ENCODE peak calls at places on chromosomes 11 and 22, in ten cellular contexts. E is HFF-Myc, C is fibroblast of the aortic adventitia, B is PC-3, A is NB4, O is choroid plexus epithelial cell, Q is SK-N-SH, V is thoracic aorta, H is cardiac fibroblast, J is lower lobe of right lung. D is an unnamed sample.

GRCh38 chr11:114251797-114252327 is 44.3 kb upstream of the NNMT start:
- DNase-seq in C (no peak), E (no peak), V (no peak), J (no peak), H (no peak), O (no peak), A (no peak), B (no peak), Q (peak; percentile 43), D (no peak)

GRCh38 chr11:82867495-82868082 is 32.6 kb downstream of the PRCP start:
- DNase-seq in H (peak; percentile 88), J (peak; percentile 48), B (peak; percentile 92), E (peak; percentile 44), A (peak; percentile 88), O (peak; percentile 89), Q (peak; percentile 62), C (peak; percentile 89), V (peak; percentile 72), D (peak; percentile 89)

GRCh38 chr11:112612283-112612849 is 348.9 kb upstream of the NCAM1 start:
- DNase-seq in O (no peak), A (no peak), B (no peak), Q (peak; percentile 58), C (no peak), E (no peak), H (no peak), J (no peak), V (no peak), D (no peak)

GRCh38 chr11:39617971-39618370 is 1841.5 kb downstream of the LRRC4C start:
- DNase-seq in A (no peak), O (no peak), V (no peak), E (no peak), H (no peak), C (no peak), Q (no peak), J (no peak), B (no peak), D (no peak)

GRCh38 chr11:119550330-119550729 is 127.4 kb upstream of the THY1 start:
- DNase-seq in O (no peak), J (no peak), C (peak; percentile 62), V (no peak), H (peak; percentile 11), B (no peak), Q (no peak), A (no peak), E (no peak), D (peak; percentile 21)

GRCh38 chr11:27211370-27212127 is 151.5 kb downstream of the CCDC34 start:
- DNase-seq in O (no peak), C (no peak), J (no peak), A (peak; percentile 26), B (peak; percentile 15), E (no peak), V (no peak), Q (no peak), H (no peak), D (no peak)

GRCh38 chr11:108037211-108037610 is 28.5 kb downstream of the CUL5 start:
- DNase-seq in C (no peak), V (no peak), J (no peak), O (no peak), E (no peak), B (no peak), H (no peak), A (no peak), Q (no peak), D (no peak)

GRCh38 chr11:35029979-35030378 is 109.0 kb upstream of the CD44 start:
- DNase-seq in H (peak; percentile 66), Q (no peak), V (no peak), C (peak; percentile 72), J (no peak), A (peak; percentile 75), E (peak; percentile 72), O (peak; percentile 72), B (peak; percentile 72), D (peak; percentile 86)

GRCh38 chr11:1565173-1565903 is 6.7 kb downstream of the DUSP8 start:
- DNase-seq in J (no peak), E (no peak), A (no peak), B (no peak), C (no peak), O (no peak), Q (no peak), V (no peak), H (no peak), D (no peak)

GRCh38 chr11:36431429-36432092 is 78.5 kb downstream of the TRAF6 start:
- DNase-seq in Q (no peak), C (peak; percentile 97), H (peak; percentile 96), B (peak; percentile 87), V (no peak), O (peak; percentile 99), E (peak; percentile 61), A (peak; percentile 62), J (no peak), D (peak; percentile 97)

GRCh38 chr11:124376280-124376679 is 8.0 kb downstream of the OR8B2 start:
- DNase-seq in E (no peak), O (no peak), A (no peak), H (no peak), V (no peak), Q (no peak), C (no peak), J (no peak), B (no peak), D (no peak)

GRCh38 chr11:57049749-57050148 is 61.0 kb downstream of the OR5AK2 start:
- DNase-seq in E (no peak), J (no peak), A (no peak), Q (no peak), C (no peak), V (no peak), B (no peak), O (no peak), H (no peak), D (no peak)

GRCh38 chr22:31104869-31105268 is 2.5 kb downstream of the SELENOM start:
- DNase-seq in J (no peak), B (no peak), O (no peak), A (no peak), Q (no peak), E (no peak), C (no peak), H (no peak), V (no peak), D (no peak)
- TF ChIP-seq CTCF in J (no peak), B (no peak), O (peak; percentile 51), A (no peak), Q (no peak), E (peak; percentile 5), C (no peak), H (no peak), V (peak; percentile 22), D (no peak)

DNA sequence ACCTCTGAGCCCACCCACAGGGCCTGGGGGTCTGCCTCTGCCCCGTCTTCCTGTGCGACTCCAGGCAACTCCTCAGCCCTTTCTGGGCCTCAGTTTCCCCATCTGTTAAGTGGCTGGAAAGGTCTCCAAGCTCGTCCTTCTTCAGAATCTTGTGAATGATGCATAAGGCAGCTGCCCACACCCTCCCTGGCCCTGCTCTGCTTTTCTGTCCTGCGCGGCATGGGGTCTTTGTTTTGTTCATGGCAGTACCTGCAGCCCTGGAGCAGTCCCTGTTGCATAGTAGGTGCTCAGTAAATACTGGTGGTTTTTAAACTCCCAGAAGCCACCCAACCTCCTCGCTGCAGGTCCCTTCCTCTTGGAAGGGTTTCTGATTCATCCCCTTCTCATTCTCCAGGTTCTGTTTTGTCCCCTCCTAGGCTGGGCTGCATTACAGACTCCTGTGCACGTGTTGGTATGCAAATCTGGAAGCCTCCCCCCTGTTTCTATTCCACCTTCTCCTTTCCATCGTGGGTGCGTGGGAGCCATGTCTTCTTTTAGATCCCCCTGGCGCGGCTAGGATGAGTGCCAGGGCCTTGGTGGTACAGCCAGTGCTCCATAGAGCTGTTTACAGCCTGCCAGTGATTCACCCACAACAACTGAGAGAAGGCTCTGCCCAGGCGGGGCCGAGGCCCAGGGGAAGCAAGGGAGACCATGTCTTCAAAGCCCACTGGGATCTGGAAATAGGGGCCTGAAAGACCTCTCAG is 19.3 kb upstream of the SYT7 start:
- DNase-seq in V (no peak), C (no peak), O (no peak), J (no peak), A (no peak), Q (no peak), E (no peak), H (no peak), B (no peak), D (no peak)
- H3K4me3 ChIP-seq in V (peak overlapping the region; percentile 30), C (no peak overlapping the region), O (no peak overlapping the region), J (no peak overlapping the region), A (no peak overlapping the region), Q (no peak overlapping the region), E (no peak overlapping the region), H (no peak overlapping the region), B (no peak overlapping the region), D (no peak overlapping the region)

GRCh38 chr22:20438678-20439492 is 1.3 kb upstream of the SCARF2 start:
- DNase-seq in V (no peak), J (peak; percentile 47), C (no peak), A (no peak), Q (peak; percentile 76), O (no peak), E (no peak), B (no peak), H (peak; percentile 30), D (no peak)
- TF ChIP-seq CTCF in V (peak; percentile 27), J (peak; percentile 21), C (peak; percentile 52), A (peak; percentile 6), Q (peak; percentile 47), O (no peak), E (peak; percentile 24), B (no peak), H (peak; percentile 48), D (peak; percentile 27)

DNA sequence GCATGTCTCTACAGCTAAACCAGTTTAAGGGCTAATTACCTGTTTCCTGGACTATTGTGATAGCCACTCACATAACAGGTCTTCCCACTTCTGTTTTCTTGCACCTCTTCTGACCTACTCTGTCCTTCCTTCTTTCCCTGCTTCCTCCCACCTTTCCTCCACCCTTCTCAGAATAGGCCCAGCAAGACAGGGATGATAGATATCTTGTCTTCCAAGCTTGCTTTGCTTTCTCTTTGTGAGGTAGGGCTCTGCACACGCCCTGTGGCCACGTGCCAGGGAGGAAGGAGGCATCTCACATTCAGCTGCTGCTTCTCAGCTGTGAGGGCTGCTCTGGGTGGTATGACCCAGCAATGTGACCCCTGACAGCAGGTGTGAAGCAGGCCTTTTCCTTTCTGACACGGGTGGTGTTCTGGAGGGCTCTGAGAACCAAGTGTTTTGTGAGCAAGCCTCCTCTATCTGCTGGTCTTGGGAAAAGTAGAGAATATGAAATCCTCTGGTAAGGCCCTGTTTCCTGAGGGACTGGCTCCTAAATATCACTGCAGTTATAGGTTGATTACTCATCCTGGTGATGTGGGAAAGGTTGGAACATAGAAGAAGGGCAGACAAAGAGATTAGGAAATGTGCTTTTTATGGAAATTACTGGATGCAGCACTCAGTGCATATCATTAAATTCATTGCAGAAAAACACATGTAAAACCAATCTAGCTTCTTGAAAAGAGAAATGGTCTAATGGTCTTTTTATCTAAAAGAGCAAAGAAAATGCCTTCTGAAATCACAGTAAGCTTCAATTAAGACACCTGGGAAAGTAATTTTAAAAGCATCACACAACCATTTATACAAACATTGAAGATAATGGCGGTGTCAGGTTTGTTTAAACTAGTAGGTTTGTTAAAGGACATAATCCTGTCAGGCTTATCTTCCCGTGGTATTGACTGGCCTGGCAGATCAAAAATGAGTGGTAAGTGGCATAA is 8.5 kb downstream of the AMOTL1 start:
- DNase-seq in A (no peak), O (peak; percentile 61), B (peak; percentile 69), H (peak; percentile 46), C (peak; percentile 73), V (no peak), E (no peak), Q (no peak), J (peak; percentile 45), D (peak; percentile 80)
- H3K4me3 ChIP-seq in A (no peak overlapping the region), O (no peak overlapping the region), B (peak overlapping the region; percentile 20), H (no peak overlapping the region), C (no peak overlapping the region), V (no peak overlapping the region), E (no peak overlapping the region), Q (no peak overlapping the region), J (no peak overlapping the region), D (no peak overlapping the region)

GRCh38 chr11:87743002-87743401 is 432.2 kb downstream of the RAB38 start:
- DNase-seq in A (peak; percentile 20), Q (no peak), H (no peak), C (no peak), O (no peak), E (no peak), V (no peak), J (no peak), B (peak; percentile 51), D (no peak)
- TF ChIP-seq CTCF in A (peak; percentile 47), Q (peak; percentile 24), H (no peak), C (no peak), O (no peak), E (peak; percentile 34), V (no peak), J (peak; percentile 13), B (peak; percentile 65), D (no peak)